ENCODE peak calls at places on chromosomes 1 and 21, in five cellular contexts. Z is activated CD8-positive, alpha-beta T cell treated with anti-CD3 and anti-CD28 coated beads, Interleukin-2, amount 10 ng/mL, durations not matched to agents 7 days and 5 days; L is A673; P is choroid plexus epithelial cell; I is fibroblast of mammary gland. H is an unnamed sample.

GRCh38 chr21:18760247-18760646 is 356.7 kb upstream of the TMPRSS15 start:
- DNase-seq in Z (no peak), I (no peak), P (no peak), L (no peak), H (no peak)

GRCh38 chr21:32494946-32495703 is 82.6 kb downstream of the EVA1C start:
- DNase-seq in I (peak; percentile 81), L (no peak), Z (no peak), P (peak; percentile 63), H (no peak)

GRCh38 chr1:64240209-64240608 is 36.8 kb downstream of the UBE2U start:
- DNase-seq in P (peak; percentile 63), L (no peak), Z (no peak), I (peak; percentile 39), H (no peak)

GRCh38 chr1:161966076-161966475 is 57.6 kb downstream of the OLFML2B start:
- DNase-seq in P (peak; percentile 60), I (no peak), Z (no peak), L (peak; percentile 16), H (no peak)

GRCh38 chr21:41477641-41478318 is 30.2 kb downstream of the TMPRSS2 start:
- DNase-seq in P (no peak), I (no peak), Z (peak; percentile 28), L (no peak), H (no peak)

GRCh38 chr1:23283660-23284602 is 60.2 kb downstream of the HNRNPR start:
- DNase-seq in Z (no peak), I (peak; percentile 68), L (peak; percentile 11), P (peak; percentile 43), H (no peak)

GRCh38 chr1:94925561-94926364 is 1.1 kb downstream of the CNN3 start:
- DNase-seq in Z (peak; percentile 39), P (peak; percentile 82), I (peak; percentile 71), L (peak; percentile 94), H (peak; percentile 91)

GRCh38 chr1:212782422-212783154 is 9.0 kb downstream of the NSL1 start:
- DNase-seq in L (peak; percentile 45), Z (no peak), P (peak; percentile 69), I (peak; percentile 62), H (no peak)

GRCh38 chr1:29511436-29511835 is 275.1 kb downstream of the PTPRU start:
- DNase-seq in Z (no peak), I (no peak), P (no peak), L (no peak), H (no peak)

GRCh38 chr1:169682077-169682476 is 29.3 kb downstream of the SELL start:
- DNase-seq in Z (no peak), P (no peak), I (peak; percentile 6), L (no peak), H (no peak)

GRCh38 chr1:96923753-96924152 is 202.2 kb downstream of the PTBP2 start:
- DNase-seq in I (no peak), L (no peak), Z (no peak), P (no peak), H (no peak)

GRCh38 chr1:64519921-64520320 is 50.0 kb downstream of the CACHD1 start:
- DNase-seq in Z (no peak), P (peak; percentile 45), I (no peak), L (no peak), H (peak; percentile 71)

GRCh38 chr1:100452641-100453040 is 85.3 kb upstream of the GPR88 start:
- DNase-seq in L (no peak), P (peak; percentile 74), Z (no peak), I (no peak), H (no peak)

GRCh38 chr1:19414490-19414889 is 70.8 kb downstream of the CAPZB start:
- DNase-seq in Z (no peak), P (peak; percentile 42), I (no peak), L (no peak), H (no peak)

GRCh38 chr1:9010781-9011323 is 15.4 kb downstream of the SLC2A7 start:
- DNase-seq in L (no peak), P (no peak), Z (no peak), I (no peak), H (peak; percentile 71)

GRCh38 chr1:9890224-9890731 is 19.8 kb downstream of the CTNNBIP1 start:
- DNase-seq in L (peak; percentile 97), P (peak; percentile 91), I (peak; percentile 93), Z (no peak), H (peak; percentile 85)

GRCh38 chr1:36881071-36881405 is 153.3 kb downstream of the GRIK3 start:
- DNase-seq in L (no peak), Z (peak; percentile 4), I (no peak), P (no peak), H (no peak)

GRCh38 chr21:29669416-29669815 is 270.4 kb downstream of the GRIK1 start:
- DNase-seq in P (peak; percentile 13), L (no peak), I (no peak), Z (no peak), H (no peak)

GRCh38 chr1:61130338-61131000 is 48.1 kb downstream of the NFIA start:
- DNase-seq in P (no peak), Z (no peak), I (no peak), L (no peak), H (no peak)

GRCh38 chr1:43611950-43612349 is 38.0 kb upstream of the KDM4A start:
- DNase-seq in Z (no peak), L (no peak), I (no peak), P (no peak), H (peak; percentile 27)

GRCh38 chr1:91075233-91076135 is 53.6 kb upstream of the ZNF644 start:
- DNase-seq in L (no peak), Z (no peak), P (no peak), I (no peak), H (no peak)

GRCh38 chr1:189597083-189597482 is 880.6 kb downstream of the BRINP3 start:
- DNase-seq in P (no peak), I (no peak), L (peak; percentile 57), Z (no peak), H (no peak)

GRCh38 chr1:207888647-207889046 is 22.3 kb downstream of the CD34 start:
- DNase-seq in Z (no peak), P (no peak), I (peak; percentile 75), L (no peak), H (peak; percentile 44)

GRCh38 chr1:19869929-19870328 is 12.3 kb upstream of the OTUD3 start:
- DNase-seq in P (peak; percentile 32), I (peak; percentile 39), Z (no peak), L (no peak), H (no peak)

GRCh38 chr1:29801561-29801973 is 565.2 kb downstream of the PTPRU start:
- DNase-seq in P (no peak), L (no peak), Z (peak; percentile 4), I (no peak), H (no peak)

GRCh38 chr1:59279651-59280050 is 17.2 kb upstream of the FGGY start:
- DNase-seq in Z (no peak), L (no peak), I (no peak), P (no peak), H (no peak)

GRCh38 chr1:203519053-203519770 is 25.3 kb downstream of the OPTC start:
- DNase-seq in I (no peak), P (no peak), L (no peak), Z (no peak), H (no peak)

GRCh38 chr21:19461481-19462205 is 1058.1 kb upstream of the TMPRSS15 start:
- DNase-seq in I (no peak), Z (no peak), P (peak; percentile 84), L (no peak), H (no peak)

GRCh38 chr1:27605796-27606707 is 2.1 kb upstream of the AHDC1 start:
- DNase-seq in L (peak; percentile 81), I (peak; percentile 60), Z (peak; percentile 73), P (peak; percentile 80), H (no peak)

GRCh38 chr21:45990741-45991605 is 9.4 kb downstream of the COL6A1 start:
- DNase-seq in P (no peak), I (no peak), Z (no peak), L (no peak), H (peak; percentile 64)

GRCh38 chr1:245765241-245766000 is 610.6 kb downstream of the KIF26B start:
- DNase-seq in P (peak; percentile 68), L (no peak), Z (no peak), I (peak; percentile 67), H (no peak)

GRCh38 chr1:227808566-227808965 is 6.9 kb upstream of the PRSS38 start:
- DNase-seq in I (peak; percentile 55), L (peak; percentile 22), P (no peak), Z (no peak), H (no peak)